ENCODE peak calls at places on chromosomes 5 and 9, in six cellular contexts. One of them, this sample, is unnamed.

GRCh38 chr9:14358523-14358922 is 44.6 kb upstream of the NFIB start:
- DNase-seq in BJ: no peak
- DNase-seq in vagina: no peak
- DNase-seq in AG10803: no peak
- DNase-seq in foreskin fibroblast: peak; percentile 70
- DNase-seq in fibroblast of lung: peak; percentile 44
- DNase-seq in this sample: no peak

GRCh38 chr5:126027149-126027548 is 396.1 kb upstream of the GRAMD2B start:
- DNase-seq in BJ: no peak
- DNase-seq in vagina: no peak
- DNase-seq in AG10803: no peak
- DNase-seq in foreskin fibroblast: no peak
- DNase-seq in fibroblast of lung: no peak
- DNase-seq in this sample: no peak

GRCh38 chr5:73424489-73425102 is 24.0 kb downstream of the FOXD1 start:
- DNase-seq in BJ: no peak
- DNase-seq in vagina: no peak
- DNase-seq in AG10803: peak; percentile 61
- DNase-seq in foreskin fibroblast: no peak
- DNase-seq in fibroblast of lung: peak; percentile 78
- DNase-seq in this sample: no peak

GRCh38 chr5:124718376-124718775 is 28.1 kb downstream of the ZNF608 start:
- DNase-seq in BJ: no peak
- DNase-seq in vagina: no peak
- DNase-seq in AG10803: no peak
- DNase-seq in foreskin fibroblast: no peak
- DNase-seq in fibroblast of lung: peak; percentile 43
- DNase-seq in this sample: no peak

GRCh38 chr5:129768715-129769114 is 20.8 kb downstream of the MINAR2 start:
- DNase-seq in BJ: no peak
- DNase-seq in vagina: no peak
- DNase-seq in AG10803: no peak
- DNase-seq in foreskin fibroblast: no peak
- DNase-seq in fibroblast of lung: no peak
- DNase-seq in this sample: no peak

GRCh38 chr5:125152461-125153189 is 406.2 kb upstream of the ZNF608 start:
- DNase-seq in BJ: no peak
- DNase-seq in vagina: no peak
- DNase-seq in AG10803: no peak
- DNase-seq in foreskin fibroblast: no peak
- DNase-seq in fibroblast of lung: no peak
- DNase-seq in this sample: no peak

GRCh38 chr5:139565411-139566305 is 4.5 kb downstream of the UBE2D2 start:
- DNase-seq in BJ: no peak
- DNase-seq in vagina: no peak
- DNase-seq in AG10803: peak; percentile 26
- DNase-seq in foreskin fibroblast: no peak
- DNase-seq in fibroblast of lung: peak; percentile 71
- DNase-seq in this sample: no peak

GRCh38 chr5:177994063-177994462 is 2.0 kb downstream of the PROP1 start:
- DNase-seq in BJ: no peak
- DNase-seq in vagina: peak; percentile 65
- DNase-seq in AG10803: no peak
- DNase-seq in foreskin fibroblast: no peak
- DNase-seq in fibroblast of lung: no peak
- DNase-seq in this sample: no peak

GRCh38 chr9:24434183-24434582 is 111.5 kb downstream of the IZUMO3 start:
- DNase-seq in BJ: no peak
- DNase-seq in vagina: no peak
- DNase-seq in AG10803: no peak
- DNase-seq in foreskin fibroblast: no peak
- DNase-seq in fibroblast of lung: no peak
- DNase-seq in this sample: no peak

GRCh38 chr5:36367524-36367923 is 65.8 kb upstream of the RANBP3L start:
- DNase-seq in BJ: peak; percentile 60
- DNase-seq in vagina: no peak
- DNase-seq in AG10803: peak; percentile 91
- DNase-seq in foreskin fibroblast: peak; percentile 70
- DNase-seq in fibroblast of lung: peak; percentile 88
- DNase-seq in this sample: peak; percentile 52

GRCh38 chr5:107570805-107571531 is 99.8 kb downstream of the EFNA5 start:
- DNase-seq in BJ: no peak
- DNase-seq in vagina: no peak
- DNase-seq in AG10803: no peak
- DNase-seq in foreskin fibroblast: peak; percentile 51
- DNase-seq in fibroblast of lung: no peak
- DNase-seq in this sample: no peak

GRCh38 chr9:36461341-36461740 is 61.3 kb upstream of the RNF38 start:
- DNase-seq in BJ: peak; percentile 15
- DNase-seq in vagina: no peak
- DNase-seq in AG10803: peak; percentile 59
- DNase-seq in foreskin fibroblast: peak; percentile 19
- DNase-seq in fibroblast of lung: peak; percentile 48
- DNase-seq in this sample: no peak

GRCh38 chr5:17737087-17737486 is 102.8 kb downstream of the TAF11L14 start:
- DNase-seq in BJ: no peak
- DNase-seq in vagina: no peak
- DNase-seq in AG10803: no peak
- DNase-seq in foreskin fibroblast: no peak
- DNase-seq in fibroblast of lung: no peak
- DNase-seq in this sample: no peak

GRCh38 chr9:994005-994404 is 17.6 kb downstream of the DMRT3 start:
- DNase-seq in BJ: no peak
- DNase-seq in vagina: no peak
- DNase-seq in AG10803: no peak
- DNase-seq in foreskin fibroblast: no peak
- DNase-seq in fibroblast of lung: no peak
- DNase-seq in this sample: no peak

GRCh38 chr5:141100243-141100805 is at the start of gene PCDHB3:
- DNase-seq in BJ: no peak
- DNase-seq in vagina: no peak
- DNase-seq in AG10803: peak; percentile 32
- DNase-seq in foreskin fibroblast: peak; percentile 8
- DNase-seq in fibroblast of lung: peak; percentile 6
- DNase-seq in this sample: peak; percentile 32

DNA sequence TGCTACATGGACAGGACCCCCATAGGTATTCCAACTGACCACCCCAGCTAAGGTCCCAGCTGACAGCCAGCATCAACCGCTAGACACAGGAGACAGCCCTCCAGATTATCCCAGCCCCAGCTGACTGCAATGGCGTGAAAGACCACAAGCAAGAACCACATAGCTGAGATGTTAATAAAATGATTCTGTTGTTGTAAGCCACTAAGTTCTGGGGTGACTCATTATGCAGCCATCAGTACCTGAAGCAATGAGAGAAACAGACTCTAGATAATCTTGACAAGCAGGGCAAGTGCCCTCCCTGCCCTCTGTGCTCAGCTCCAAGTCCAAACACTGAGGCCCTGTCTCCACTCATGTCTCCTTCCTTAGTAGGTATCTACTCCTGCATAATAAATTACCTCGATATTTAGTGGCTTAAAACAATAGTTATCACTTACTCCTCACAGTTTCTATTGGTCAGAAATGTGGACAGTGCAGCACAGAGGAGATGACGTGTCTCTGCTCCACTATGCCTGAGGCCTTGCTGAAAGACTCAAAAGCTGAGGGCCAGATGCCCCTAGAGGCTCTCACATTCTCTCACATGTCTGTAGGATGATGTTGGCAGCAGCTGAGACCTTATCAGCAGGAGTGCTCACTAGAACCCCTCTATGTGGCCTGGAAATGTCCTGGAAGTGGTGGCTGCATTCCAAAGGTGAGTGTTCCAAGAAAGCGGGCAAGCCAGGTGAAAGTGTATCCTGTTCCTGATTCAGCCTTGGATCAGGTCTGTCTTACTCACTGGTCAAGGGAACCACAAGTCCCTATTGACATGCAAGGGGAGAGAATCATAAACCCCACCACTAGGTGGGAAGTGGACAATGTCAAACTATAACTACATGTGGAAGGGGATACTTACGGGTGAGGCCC is 2.5 kb downstream of the MGAT1 start:
- DNase-seq in BJ: peak; percentile 55
- DNase-seq in vagina: peak; percentile 83
- DNase-seq in AG10803: peak; percentile 83
- DNase-seq in foreskin fibroblast: peak; percentile 92
- DNase-seq in fibroblast of lung: peak; percentile 90
- DNase-seq in this sample: peak; percentile 54
- TF ChIP-seq CTCF in BJ: peak; percentile 20
- TF ChIP-seq CTCF in vagina: no peak
- TF ChIP-seq CTCF in AG10803: peak; percentile 36
- TF ChIP-seq CTCF in foreskin fibroblast: no peak
- TF ChIP-seq CTCF in fibroblast of lung: peak; percentile 18
- TF ChIP-seq CTCF in this sample: peak; percentile 22

GRCh38 chr5:159912033-159912800 is 4.1 kb upstream of the ADRA1B start:
- DNase-seq in BJ: no peak
- DNase-seq in vagina: no peak
- DNase-seq in AG10803: peak; percentile 83
- DNase-seq in foreskin fibroblast: peak; percentile 73
- DNase-seq in fibroblast of lung: peak; percentile 86
- DNase-seq in this sample: peak; percentile 46
- H3K4me3 ChIP-seq in BJ: no peak overlapping the region
- H3K4me3 ChIP-seq in vagina: no peak overlapping the region
- H3K4me3 ChIP-seq in AG10803: no peak overlapping the region
- H3K4me3 ChIP-seq in foreskin fibroblast: no peak overlapping the region
- H3K4me3 ChIP-seq in fibroblast of lung: no peak overlapping the region
- H3K4me3 ChIP-seq in this sample: no peak overlapping the region

GRCh38 chr5:52702877-52703276 is 84.8 kb upstream of the ITGA1 start:
- DNase-seq in BJ: no peak
- DNase-seq in vagina: no peak
- DNase-seq in AG10803: no peak
- DNase-seq in foreskin fibroblast: no peak
- DNase-seq in fibroblast of lung: no peak
- DNase-seq in this sample: no peak
- TF ChIP-seq CTCF in BJ: no peak
- TF ChIP-seq CTCF in vagina: no peak
- TF ChIP-seq CTCF in AG10803: no peak
- TF ChIP-seq CTCF in foreskin fibroblast: no peak
- TF ChIP-seq CTCF in fibroblast of lung: no peak
- TF ChIP-seq CTCF in this sample: no peak

GRCh38 chr5:180072256-180072548 is 643 bp upstream of the RNF130 start:
- DNase-seq in BJ: no peak
- DNase-seq in vagina: no peak
- DNase-seq in AG10803: no peak
- DNase-seq in foreskin fibroblast: no peak
- DNase-seq in fibroblast of lung: no peak
- DNase-seq in this sample: no peak
- H3K4me3 ChIP-seq in BJ: no peak overlapping the region
- H3K4me3 ChIP-seq in vagina: peak overlapping the region; percentile 92
- H3K4me3 ChIP-seq in AG10803: no peak overlapping the region
- H3K4me3 ChIP-seq in foreskin fibroblast: peak overlapping the region; percentile 68
- H3K4me3 ChIP-seq in fibroblast of lung: no peak overlapping the region
- H3K4me3 ChIP-seq in this sample: no peak overlapping the region

GRCh38 chr5:156835905-156836304 is 14.2 kb upstream of the PPP1R2B start:
- DNase-seq in BJ: no peak
- DNase-seq in vagina: no peak
- DNase-seq in AG10803: no peak
- DNase-seq in foreskin fibroblast: no peak
- DNase-seq in fibroblast of lung: no peak
- DNase-seq in this sample: no peak
- TF ChIP-seq CTCF in BJ: no peak
- TF ChIP-seq CTCF in vagina: no peak
- TF ChIP-seq CTCF in AG10803: peak; percentile 25
- TF ChIP-seq CTCF in foreskin fibroblast: no peak
- TF ChIP-seq CTCF in fibroblast of lung: no peak
- TF ChIP-seq CTCF in this sample: no peak

GRCh38 chr5:116569999-116570398 is 4.6 kb downstream of the SEMA6A start:
- DNase-seq in BJ: no peak
- DNase-seq in vagina: no peak
- DNase-seq in AG10803: no peak
- DNase-seq in foreskin fibroblast: no peak
- DNase-seq in fibroblast of lung: no peak
- DNase-seq in this sample: no peak
- H3K4me3 ChIP-seq in BJ: no peak overlapping the region
- H3K4me3 ChIP-seq in vagina: no peak overlapping the region
- H3K4me3 ChIP-seq in AG10803: no peak overlapping the region
- H3K4me3 ChIP-seq in foreskin fibroblast: no peak overlapping the region
- H3K4me3 ChIP-seq in fibroblast of lung: no peak overlapping the region
- H3K4me3 ChIP-seq in this sample: no peak overlapping the region

GRCh38 chr9:79155308-79155707 is 416.5 kb upstream of the TLE4 start:
- DNase-seq in BJ: no peak
- DNase-seq in vagina: no peak
- DNase-seq in AG10803: no peak
- DNase-seq in foreskin fibroblast: no peak
- DNase-seq in fibroblast of lung: no peak
- DNase-seq in this sample: no peak
- TF ChIP-seq CTCF in BJ: no peak
- TF ChIP-seq CTCF in vagina: no peak
- TF ChIP-seq CTCF in AG10803: no peak
- TF ChIP-seq CTCF in foreskin fibroblast: no peak
- TF ChIP-seq CTCF in fibroblast of lung: no peak
- TF ChIP-seq CTCF in this sample: no peak